ENCODE peak calls at places on chromosome 1, in four cellular contexts. O is tibial nerve, U is sigmoid colon, A is GM23338. M is an unnamed sample. For H3K4me1, the result is how much of the 10 kb centered on the place peaks cover.

GRCh38 chr1:27044613-27045091 is 32.0 kb upstream of the TENT5B start:
- DNase-seq in O (peak), U (peak), A (peak), M (peak)

GRCh38 chr1:156748670-156749428 is 2.6 kb downstream of the HDGF start:
- DNase-seq in A (no peak), O (peak), U (peak), M (peak)

GRCh38 chr1:16019580-16020277 is 1.9 kb upstream of the HSPB7 start:
- DNase-seq in A (no peak), O (no peak), U (peak), M (peak)

GRCh38 chr1:227999056-227999930 is 7.5 kb upstream of the WNT3A start:
- DNase-seq in O (no peak), A (peak), U (peak), M (peak)

GRCh38 chr1:243421784-243422183 is 165.9 kb downstream of the SDCCAG8 start:
- DNase-seq in A (peak), O (no peak), U (no peak), M (peak)

GRCh38 chr1:199550384-199551067 is 477.0 kb upstream of the NR5A2 start:
- DNase-seq in A (no peak), U (no peak), O (no peak), M (no peak)

GRCh38 chr1:147895123-147895522 is 7.5 kb upstream of the GJA8 start:
- DNase-seq in A (no peak), O (no peak), U (no peak), M (no peak)

GRCh38 chr1:162678439-162678838 is 46.2 kb downstream of the DDR2 start:
- DNase-seq in O (no peak), A (no peak), U (peak), M (no peak)

GRCh38 chr1:51583532-51583931 is 33.4 kb upstream of the OSBPL9 start:
- DNase-seq in O (peak), U (peak), A (no peak), M (no peak)

GRCh38 chr1:39205102-39205780 is 746 bp downstream of the MACF1 start:
- DNase-seq in O (no peak), U (no peak), A (no peak), M (peak)

GRCh38 chr1:234170067-234170466 is 203.2 kb upstream of the COA6 start:
- DNase-seq in O (no peak), A (no peak), U (no peak), M (no peak)
- H3K4me1 ChIP-seq in O (under half), A (under half), U (under half), M (under half)

GRCh38 chr1:25599969-25600610 is 16.5 kb upstream of the MAN1C1 start:
- DNase-seq in A (no peak), O (no peak), U (no peak), M (no peak)

GRCh38 chr1:25594971-25595370 is 21.6 kb upstream of the MAN1C1 start:
- DNase-seq in O (no peak), A (no peak), U (no peak), M (no peak)

GRCh38 chr1:25598879-25599278 is 17.7 kb upstream of the MAN1C1 start:
- DNase-seq in A (no peak), O (no peak), U (no peak), M (no peak)
- H3K4me3 ChIP-seq in A (no peak), O (no peak), U (no peak), M (no peak)

DNA sequence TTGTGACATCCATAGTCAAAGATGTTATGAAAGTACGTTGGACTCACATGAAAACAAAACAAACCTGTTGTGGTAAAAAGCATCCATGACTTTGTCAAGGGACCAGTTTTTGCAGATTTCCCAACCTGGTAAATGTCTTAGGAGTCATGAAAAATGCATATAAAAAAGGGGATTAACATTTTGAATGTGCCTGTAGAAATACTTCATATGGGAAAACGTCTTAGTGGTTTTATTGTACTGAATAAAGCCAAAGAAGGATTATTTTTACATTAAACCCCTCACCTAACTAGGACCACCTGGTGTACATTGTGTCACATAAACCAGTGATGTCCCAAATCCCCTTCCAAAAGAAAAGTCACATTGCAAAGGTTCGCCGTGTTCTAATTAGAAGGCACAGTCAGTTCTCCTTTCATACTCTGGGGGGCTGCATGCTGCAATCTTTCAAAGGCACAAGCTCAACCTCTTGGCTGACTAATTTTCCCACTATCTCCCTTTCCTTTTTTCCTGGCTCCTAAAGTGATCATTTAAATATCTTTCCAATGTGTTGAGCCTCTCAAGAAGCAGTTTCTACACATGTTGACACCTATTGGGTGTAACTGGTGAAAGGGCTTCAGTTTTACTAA is 119.8 kb upstream of the SPAG17 start:
- DNase-seq in O (no peak), A (peak), U (no peak), M (no peak)
- TF ChIP-seq CTCF in O (peak), A (peak), U (no peak), M (no peak)

GRCh38 chr1:206714331-206715058 is 29.8 kb downstream of the MAPKAPK2 start:
- DNase-seq in A (no peak), U (peak), O (no peak), M (no peak)
- H3K4me1 ChIP-seq in A (under half), U (half or more), O (under half), M (half or more)

GRCh38 chr1:230054092-230054749 is 12.8 kb upstream of the GALNT2 start:
- DNase-seq in A (no peak), U (no peak), O (no peak), M (no peak)

GRCh38 chr1:230058619-230059018 is 8.4 kb upstream of the GALNT2 start:
- DNase-seq in U (no peak), O (no peak), A (no peak), M (no peak)

GRCh38 chr1:230057681-230058565 is 9.1 kb upstream of the GALNT2 start:
- DNase-seq in O (no peak), A (no peak), U (no peak), M (no peak)

GRCh38 chr1:230052665-230053064 is 14.4 kb upstream of the GALNT2 start:
- DNase-seq in A (no peak), O (no peak), U (no peak), M (no peak)

DNA sequence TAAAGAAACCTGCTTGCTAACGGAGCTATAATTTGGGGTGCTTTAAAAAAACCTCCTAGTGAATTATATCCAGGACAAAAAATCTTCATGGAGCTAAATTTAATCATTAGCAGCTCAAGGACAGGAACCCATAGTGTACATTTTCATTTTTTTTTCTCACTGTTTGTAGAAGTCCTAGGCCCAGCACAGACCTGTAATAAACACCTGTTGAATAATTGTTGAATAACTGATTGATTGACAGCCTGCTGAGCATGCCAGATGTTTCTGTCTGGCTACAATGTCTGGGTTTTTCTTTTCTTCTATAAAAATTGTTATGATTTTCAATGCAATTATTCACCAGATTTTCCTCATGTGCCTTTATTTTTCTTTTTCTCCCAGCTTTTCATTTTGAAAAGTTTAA is 10.9 kb upstream of the GALNT2 start:
- DNase-seq in A (no peak), U (no peak), O (no peak), M (no peak)
- H3K4me3 ChIP-seq in A (no peak), U (no peak), O (no peak), M (no peak)